ENCODE peak calls at places on chromosomes 2 and 18, in four cellular contexts. One of them, this sample, is unnamed.
A peak's percentile ranks its signal among the peaks of the same experiment; 100 is the strongest.

GRCh38 chr2:61993422-61994024 is 88.0 kb downstream of the COMMD1 start:
- ATAC-seq in HepG2: peak; percentile 75
- ATAC-seq in HCT116: peak; percentile 78
- ATAC-seq in Panc1: peak; percentile 81
- ATAC-seq in this sample: no peak

GRCh38 chr18:55331301-55331700 is 256.7 kb downstream of the TCF4 start:
- ATAC-seq in HepG2: no peak
- ATAC-seq in HCT116: no peak
- ATAC-seq in Panc1: no peak
- ATAC-seq in this sample: no peak

GRCh38 chr18:44823782-44824181 is 143.1 kb downstream of the SETBP1 start:
- ATAC-seq in HepG2: no peak
- ATAC-seq in HCT116: no peak
- ATAC-seq in Panc1: no peak
- ATAC-seq in this sample: no peak

GRCh38 chr2:43329637-43330036 is 103.2 kb upstream of the ZFP36L2 start:
- ATAC-seq in HepG2: no peak
- ATAC-seq in HCT116: no peak
- ATAC-seq in Panc1: no peak
- ATAC-seq in this sample: no peak

GRCh38 chr2:105864262-105864661 is 119.5 kb downstream of the NCK2 start:
- ATAC-seq in HepG2: no peak
- ATAC-seq in HCT116: no peak
- ATAC-seq in Panc1: no peak
- ATAC-seq in this sample: no peak

GRCh38 chr2:130351495-130352125 is 4.2 kb upstream of the PTPN18 start:
- ATAC-seq in HepG2: no peak
- ATAC-seq in HCT116: no peak
- ATAC-seq in Panc1: no peak
- ATAC-seq in this sample: no peak

GRCh38 chr18:48165104-48165866 is 234.8 kb upstream of the SMAD2 start:
- ATAC-seq in HepG2: no peak
- ATAC-seq in HCT116: no peak
- ATAC-seq in Panc1: no peak
- ATAC-seq in this sample: no peak

GRCh38 chr2:85504434-85505261 is 34.3 kb upstream of the MAT2A start:
- ATAC-seq in HepG2: no peak
- ATAC-seq in HCT116: peak; percentile 79
- ATAC-seq in Panc1: peak; percentile 82
- ATAC-seq in this sample: peak; percentile 83

GRCh38 chr2:102488063-102488462 is 15.0 kb downstream of the SLC9A4 start:
- ATAC-seq in HepG2: no peak
- ATAC-seq in HCT116: no peak
- ATAC-seq in Panc1: no peak
- ATAC-seq in this sample: no peak

GRCh38 chr18:65725421-65726050 is 25.3 kb upstream of the CDH7 start:
- ATAC-seq in HepG2: peak; percentile 92
- ATAC-seq in HCT116: no peak
- ATAC-seq in Panc1: no peak
- ATAC-seq in this sample: no peak

GRCh38 chr2:19677825-19678518 is 223.8 kb downstream of the TTC32 start:
- ATAC-seq in HepG2: peak; percentile 11
- ATAC-seq in HCT116: no peak
- ATAC-seq in Panc1: peak; percentile 44
- ATAC-seq in this sample: no peak

GRCh38 chr2:213253162-213253561 is 31.1 kb upstream of the SPAG16 start:
- ATAC-seq in HepG2: no peak
- ATAC-seq in HCT116: no peak
- ATAC-seq in Panc1: no peak
- ATAC-seq in this sample: no peak

GRCh38 chr2:101474752-101475384 is at the start of gene RFX8:
- ATAC-seq in HepG2: peak; percentile 47
- ATAC-seq in HCT116: no peak
- ATAC-seq in Panc1: no peak
- ATAC-seq in this sample: no peak

GRCh38 chr2:237455764-237456163 is 31.3 kb upstream of the MLPH start:
- ATAC-seq in HepG2: no peak
- ATAC-seq in HCT116: peak; percentile 16
- ATAC-seq in Panc1: no peak
- ATAC-seq in this sample: no peak

GRCh38 chr2:239339726-239340654 is 60.8 kb downstream of the HDAC4 start:
- ATAC-seq in HepG2: no peak
- ATAC-seq in HCT116: no peak
- ATAC-seq in Panc1: no peak
- ATAC-seq in this sample: no peak

GRCh38 chr2:19355931-19356544 is 2.4 kb downstream of the OSR1 start:
- ATAC-seq in HepG2: no peak
- ATAC-seq in HCT116: no peak
- ATAC-seq in Panc1: no peak
- ATAC-seq in this sample: no peak

GRCh38 chr2:12855508-12855907 is 138.8 kb downstream of the TRIB2 start:
- ATAC-seq in HepG2: no peak
- ATAC-seq in HCT116: no peak
- ATAC-seq in Panc1: no peak
- ATAC-seq in this sample: no peak

GRCh38 chr2:86468162-86469033 is 27.2 kb downstream of the KDM3A start:
- ATAC-seq in HepG2: no peak
- ATAC-seq in HCT116: no peak
- ATAC-seq in Panc1: no peak
- ATAC-seq in this sample: no peak

GRCh38 chr2:111930404-111930803 is 32.0 kb downstream of the MERTK start:
- ATAC-seq in HepG2: no peak
- ATAC-seq in HCT116: no peak
- ATAC-seq in Panc1: no peak
- ATAC-seq in this sample: no peak

GRCh38 chr2:27756544-27757498 is 14.7 kb upstream of the MRPL33 start:
- ATAC-seq in HepG2: no peak
- ATAC-seq in HCT116: no peak
- ATAC-seq in Panc1: no peak
- ATAC-seq in this sample: peak; percentile 73

GRCh38 chr2:54348672-54349071 is 92.6 kb upstream of the TSPYL6 start:
- ATAC-seq in HepG2: no peak
- ATAC-seq in HCT116: no peak
- ATAC-seq in Panc1: no peak
- ATAC-seq in this sample: no peak

GRCh38 chr2:45681675-45682074 is 30.2 kb downstream of the PRKCE start:
- ATAC-seq in HepG2: peak; percentile 48
- ATAC-seq in HCT116: peak; percentile 91
- ATAC-seq in Panc1: peak; percentile 97
- ATAC-seq in this sample: peak; percentile 74

GRCh38 chr18:5964996-5965395 is 69.7 kb upstream of the TMEM200C start:
- ATAC-seq in HepG2: no peak
- ATAC-seq in HCT116: no peak
- ATAC-seq in Panc1: no peak
- ATAC-seq in this sample: no peak

GRCh38 chr2:191410646-191411436 is 165.6 kb downstream of the MYO1B start:
- ATAC-seq in HepG2: no peak
- ATAC-seq in HCT116: no peak
- ATAC-seq in Panc1: no peak
- ATAC-seq in this sample: no peak

GRCh38 chr2:172655838-172656573 is 79.6 kb upstream of the RAPGEF4 start:
- ATAC-seq in HepG2: no peak
- ATAC-seq in HCT116: no peak
- ATAC-seq in Panc1: no peak
- ATAC-seq in this sample: no peak

GRCh38 chr2:30655660-30656059 is 151.6 kb downstream of the CAPN13 start:
- ATAC-seq in HepG2: no peak
- ATAC-seq in HCT116: no peak
- ATAC-seq in Panc1: no peak
- ATAC-seq in this sample: no peak

GRCh38 chr2:238097988-238098853 is 1.9 kb upstream of the ESPNL start:
- ATAC-seq in HepG2: peak; percentile 56
- ATAC-seq in HCT116: peak; percentile 98
- ATAC-seq in Panc1: peak; percentile 94
- ATAC-seq in this sample: peak; percentile 79

GRCh38 chr2:216681683-216682082 is 13.7 kb downstream of the IGFBP5 start:
- ATAC-seq in HepG2: no peak
- ATAC-seq in HCT116: no peak
- ATAC-seq in Panc1: no peak
- ATAC-seq in this sample: no peak

GRCh38 chr2:30666307-30666874 is 140.9 kb downstream of the CAPN13 start:
- ATAC-seq in HepG2: peak; percentile 69
- ATAC-seq in HCT116: no peak
- ATAC-seq in Panc1: peak; percentile 45
- ATAC-seq in this sample: peak; percentile 85

DNA sequence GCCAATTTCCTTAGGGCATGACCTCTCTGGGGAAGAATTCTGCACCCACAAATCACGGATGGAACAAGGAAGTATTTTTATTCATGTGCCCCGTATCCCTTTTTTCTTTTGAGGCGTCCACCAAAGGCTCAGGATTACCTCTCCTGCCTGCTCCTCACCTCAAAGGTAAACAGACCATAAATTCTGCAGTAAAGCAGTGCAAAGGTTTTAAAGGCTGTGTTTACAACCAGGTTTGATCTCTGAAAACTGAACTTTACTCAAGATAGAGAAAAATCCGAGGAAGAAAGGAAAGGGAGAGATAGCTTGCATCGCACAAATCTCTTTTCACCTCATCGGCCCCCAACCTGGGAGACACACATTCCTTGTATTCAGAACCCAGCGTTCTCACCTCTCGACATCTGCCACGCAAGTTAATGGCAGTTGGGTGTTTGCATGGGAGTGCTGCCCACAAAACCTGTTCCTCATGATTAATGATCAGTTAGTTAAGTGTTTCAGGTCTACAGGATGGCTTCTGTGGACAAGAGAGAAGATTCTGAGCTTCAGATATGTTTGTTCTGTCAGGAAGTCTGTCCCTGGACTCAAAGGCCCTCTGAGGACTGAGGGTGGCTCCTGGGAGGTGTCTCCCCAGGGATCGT is 72.5 kb downstream of the GATA6 start:
- ATAC-seq in HepG2: peak; percentile 41
- ATAC-seq in HCT116: no peak
- ATAC-seq in Panc1: no peak
- ATAC-seq in this sample: no peak
- TF ChIP-seq POLR2AphosphoS5 in HepG2: no peak
- TF ChIP-seq POLR2AphosphoS5 in HCT116: no peak
- TF ChIP-seq POLR2AphosphoS5 in Panc1: no peak
- TF ChIP-seq POLR2AphosphoS5 in this sample: no peak

GRCh38 chr2:36376319-36376765 is 20.8 kb downstream of the CRIM1 start:
- ATAC-seq in HepG2: peak; percentile 77
- ATAC-seq in HCT116: no peak
- ATAC-seq in Panc1: peak; percentile 26
- ATAC-seq in this sample: no peak
- H3K27ac ChIP-seq in HepG2: peak overlapping the region; percentile 75
- H3K27ac ChIP-seq in HCT116: no peak overlapping the region
- H3K27ac ChIP-seq in Panc1: peak overlapping the region; percentile 98
- H3K27ac ChIP-seq in this sample: peak overlapping the region; percentile 34

GRCh38 chr2:70248810-70249438 is 496 bp upstream of the TIA1 start:
- ATAC-seq in HepG2: peak; percentile 49
- ATAC-seq in HCT116: peak; percentile 80
- ATAC-seq in Panc1: peak; percentile 88
- ATAC-seq in this sample: peak; percentile 83
- TF ChIP-seq POLR2AphosphoS5 in HepG2: no peak
- TF ChIP-seq POLR2AphosphoS5 in HCT116: no peak
- TF ChIP-seq POLR2AphosphoS5 in Panc1: no peak
- TF ChIP-seq POLR2AphosphoS5 in this sample: no peak

GRCh38 chr18:13268746-13269285 is 50.3 kb downstream of the LDLRAD4 start:
- ATAC-seq in HepG2: no peak
- ATAC-seq in HCT116: no peak
- ATAC-seq in Panc1: no peak
- ATAC-seq in this sample: no peak
- H3K27ac ChIP-seq in HepG2: no peak overlapping the region
- H3K27ac ChIP-seq in HCT116: no peak overlapping the region
- H3K27ac ChIP-seq in Panc1: no peak overlapping the region
- H3K27ac ChIP-seq in this sample: peak overlapping the region; percentile 86

GRCh38 chr18:63099848-63100625 is 219.5 kb downstream of the BCL2 start:
- ATAC-seq in HepG2: peak; percentile 43
- ATAC-seq in HCT116: no peak
- ATAC-seq in Panc1: no peak
- ATAC-seq in this sample: no peak
- TF ChIP-seq POLR2AphosphoS5 in HepG2: no peak
- TF ChIP-seq POLR2AphosphoS5 in HCT116: no peak
- TF ChIP-seq POLR2AphosphoS5 in Panc1: no peak
- TF ChIP-seq POLR2AphosphoS5 in this sample: no peak

GRCh38 chr18:50819027-50819726 is 639 bp downstream of the MRO start:
- ATAC-seq in HepG2: peak; percentile 88
- ATAC-seq in HCT116: peak; percentile 84
- ATAC-seq in Panc1: peak; percentile 68
- ATAC-seq in this sample: peak; percentile 19
- H3K27ac ChIP-seq in HepG2: no peak overlapping the region
- H3K27ac ChIP-seq in HCT116: no peak overlapping the region
- H3K27ac ChIP-seq in Panc1: no peak overlapping the region
- H3K27ac ChIP-seq in this sample: peak overlapping the region; percentile 13

GRCh38 chr18:12287684-12288405 is 20.2 kb upstream of the TUBB6 start:
- ATAC-seq in HepG2: peak; percentile 82
- ATAC-seq in HCT116: peak; percentile 76
- ATAC-seq in Panc1: peak; percentile 81
- ATAC-seq in this sample: peak; percentile 97
- TF ChIP-seq POLR2AphosphoS5 in HepG2: no peak
- TF ChIP-seq POLR2AphosphoS5 in HCT116: peak; percentile 54
- TF ChIP-seq POLR2AphosphoS5 in Panc1: no peak
- TF ChIP-seq POLR2AphosphoS5 in this sample: peak; percentile 94

DNA sequence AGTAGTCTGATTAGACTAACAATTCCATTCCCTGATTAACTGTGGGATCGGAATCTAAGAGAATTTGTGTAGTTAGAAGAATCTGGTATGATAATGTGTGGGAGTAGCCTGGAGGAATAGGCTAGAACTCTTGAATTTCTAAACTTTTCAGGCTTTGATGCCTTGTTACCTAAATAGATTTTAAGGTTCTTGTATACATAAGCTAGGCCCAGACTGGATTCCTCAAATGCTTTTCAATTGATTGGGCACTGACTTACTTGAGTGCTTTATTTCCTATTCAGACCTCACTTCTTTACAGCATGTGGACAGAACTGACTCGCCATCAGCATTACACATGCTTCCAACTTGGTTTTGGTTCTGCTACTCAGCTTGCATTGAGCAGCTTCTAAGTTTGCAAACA is 5.5 kb downstream of the PARD3B start:
- ATAC-seq in HepG2: no peak
- ATAC-seq in HCT116: no peak
- ATAC-seq in Panc1: no peak
- ATAC-seq in this sample: no peak
- H3K27ac ChIP-seq in HepG2: no peak overlapping the region
- H3K27ac ChIP-seq in HCT116: no peak overlapping the region
- H3K27ac ChIP-seq in Panc1: no peak overlapping the region
- H3K27ac ChIP-seq in this sample: peak overlapping the region; percentile 62

GRCh38 chr2:33475381-33476099 is 909 bp upstream of the RASGRP3 start:
- ATAC-seq in HepG2: peak; percentile 91
- ATAC-seq in HCT116: peak; percentile 86
- ATAC-seq in Panc1: peak; percentile 88
- ATAC-seq in this sample: peak; percentile 73
- TF ChIP-seq POLR2AphosphoS5 in HepG2: no peak
- TF ChIP-seq POLR2AphosphoS5 in HCT116: peak; percentile 48
- TF ChIP-seq POLR2AphosphoS5 in Panc1: no peak
- TF ChIP-seq POLR2AphosphoS5 in this sample: peak; percentile 40

GRCh38 chr18:4593895-4594294 is 138.8 kb upstream of the DLGAP1 start:
- ATAC-seq in HepG2: no peak
- ATAC-seq in HCT116: no peak
- ATAC-seq in Panc1: no peak
- ATAC-seq in this sample: no peak
- H3K27ac ChIP-seq in HepG2: no peak overlapping the region
- H3K27ac ChIP-seq in HCT116: no peak overlapping the region
- H3K27ac ChIP-seq in Panc1: no peak overlapping the region
- H3K27ac ChIP-seq in this sample: no peak overlapping the region